ENCODE peak calls at places on chromosome 5, in ten cellular contexts. Z is posterior cingulate gyrus; E is activated naive CD4-positive, alpha-beta T cell treated with anti-CD3 and anti-CD28 coated beads, Interleukin-2, amount 50 U/mL, for 16 hours; B is stimulated activated CD4-positive, alpha-beta T cell treated with anti-CD3 and anti-CD28 coated beads, Interleukin-1b, Interleukin-23, amount 100 ng/mL, for 1 hour; K is T-helper 2 cell treated with Interferon-gamma antibody and Interleukin-4, amounts not matched to agents 5 μg/mL and 100 μg/mL, for 36 hours; V is NCI-H2081; J is iPS-NIHi11; N is NCI-H1092 treated with DMSO at 0.1 percent for 48 hours; X is colonic mucosa; P is activated effector memory CD4-positive, alpha-beta T cell treated with Interleukin-2 at 50 U/mL for 16 hours. A is an unnamed sample.
A peak's percentile ranks its signal among the peaks of the same experiment; 100 is the strongest.

GRCh38 chr5:143401846-143402463 is 1.5 kb downstream of the NR3C1 start:
- DNase-seq in Z (no peak), E (no peak), B (no peak), K (peak; percentile 32), V (no peak), J (no peak), N (peak; percentile 44), X (no peak), P (no peak), A (no peak)

GRCh38 chr5:120504057-120504456 is 40.0 kb downstream of the PRR16 start:
- DNase-seq in Z (no peak), E (no peak), B (no peak), K (no peak), V (no peak), J (no peak), N (no peak), X (no peak), P (no peak), A (no peak)

GRCh38 chr5:39566891-39567290 is 142.1 kb upstream of the DAB2 start:
- DNase-seq in Z (no peak), E (no peak), B (no peak), K (no peak), V (no peak), J (no peak), N (no peak), X (no peak), P (no peak), A (no peak)

GRCh38 chr5:53381-54174 is 38.4 kb upstream of the PLEKHG4B start:
- DNase-seq in Z (no peak), E (peak; percentile 42), B (no peak), K (peak; percentile 25), V (peak; percentile 95), J (peak; percentile 90), N (peak; percentile 59), X (no peak), P (no peak), A (no peak)

GRCh38 chr5:109880907-109881685 is 191.4 kb downstream of the MAN2A1 start:
- DNase-seq in Z (peak; percentile 76), E (no peak), B (no peak), K (no peak), V (no peak), J (no peak), N (peak; percentile 58), X (no peak), P (no peak), A (no peak)

GRCh38 chr5:181052526-181052927 is 12.5 kb downstream of the BTNL9 start:
- DNase-seq in Z (no peak), E (peak; percentile 24), B (no peak), K (no peak), V (no peak), J (no peak), N (no peak), X (no peak), P (no peak), A (no peak)

GRCh38 chr5:89597878-89598277 is 714.9 kb upstream of the MEF2C start:
- DNase-seq in Z (no peak), E (no peak), B (no peak), K (no peak), V (no peak), J (no peak), N (no peak), X (no peak), P (no peak), A (no peak)

GRCh38 chr5:35659556-35659955 is 41.9 kb downstream of the SPEF2 start:
- DNase-seq in Z (no peak), E (no peak), B (no peak), K (no peak), V (no peak), J (no peak), N (no peak), X (no peak), P (no peak), A (no peak)

GRCh38 chr5:141514330-141515111 is 25.6 kb downstream of the PCDHGC5 start:
- DNase-seq in Z (no peak), E (no peak), B (no peak), K (no peak), V (no peak), J (peak; percentile 76), N (no peak), X (no peak), P (no peak), A (peak; percentile 52)

GRCh38 chr5:168916852-168917251 is 337.7 kb upstream of the PANK3 start:
- DNase-seq in Z (no peak), E (no peak), B (no peak), K (no peak), V (no peak), J (no peak), N (no peak), X (no peak), P (no peak), A (no peak)

GRCh38 chr5:140383300-140383699 is 18.3 kb upstream of the ANKHD1 start:
- DNase-seq in Z (no peak), E (no peak), B (no peak), K (no peak), V (no peak), J (no peak), N (no peak), X (peak; percentile 55), P (no peak), A (no peak)

GRCh38 chr5:147168578-147169327 is 66.1 kb upstream of the STK32A start:
- DNase-seq in Z (no peak), E (no peak), B (no peak), K (no peak), V (no peak), J (no peak), N (no peak), X (no peak), P (no peak), A (no peak)

GRCh38 chr5:34626036-34626435 is 30.1 kb upstream of the RAI14 start:
- DNase-seq in Z (no peak), E (no peak), B (no peak), K (no peak), V (no peak), J (no peak), N (no peak), X (no peak), P (no peak), A (no peak)

GRCh38 chr5:173441053-173441628 is 112.9 kb upstream of the STC2 start:
- DNase-seq in Z (no peak), E (no peak), B (no peak), K (no peak), V (no peak), J (no peak), N (no peak), X (no peak), P (no peak), A (no peak)

GRCh38 chr5:74311961-74312360 is 328.6 kb downstream of the ENC1 start:
- DNase-seq in Z (no peak), E (no peak), B (no peak), K (no peak), V (no peak), J (no peak), N (no peak), X (no peak), P (no peak), A (no peak)

GRCh38 chr5:83551826-83552225 is 80.3 kb downstream of the VCAN start:
- DNase-seq in Z (no peak), E (no peak), B (no peak), K (no peak), V (no peak), J (no peak), N (no peak), X (no peak), P (no peak), A (no peak)

GRCh38 chr5:142253938-142254895 is 70.6 kb downstream of the SPRY4 start:
- DNase-seq in Z (no peak), E (no peak), B (no peak), K (no peak), V (no peak), J (no peak), N (no peak), X (no peak), P (no peak), A (no peak)

GRCh38 chr5:53994148-53994547 is 316.2 kb downstream of the ARL15 start:
- DNase-seq in Z (no peak), E (no peak), B (no peak), K (no peak), V (no peak), J (no peak), N (no peak), X (no peak), P (no peak), A (no peak)

GRCh38 chr5:16787278-16787677 is 148.8 kb downstream of the MYO10 start:
- DNase-seq in Z (no peak), E (no peak), B (no peak), K (no peak), V (peak; percentile 88), J (no peak), N (peak; percentile 34), X (no peak), P (no peak), A (no peak)

GRCh38 chr5:154311362-154311761 is 120.8 kb downstream of the GALNT10 start:
- DNase-seq in Z (no peak), E (peak; percentile 18), B (no peak), K (no peak), V (no peak), J (no peak), N (no peak), X (no peak), P (no peak), A (no peak)

GRCh38 chr5:150261231-150261630 is 28.3 kb downstream of the CAMK2A start:
- DNase-seq in Z (no peak), E (no peak), B (no peak), K (no peak), V (no peak), J (no peak), N (no peak), X (no peak), P (no peak), A (no peak)

GRCh38 chr5:61245486-61245885 is 83.2 kb upstream of the SMIM15 start:
- DNase-seq in Z (no peak), E (no peak), B (no peak), K (no peak), V (peak; percentile 54), J (no peak), N (no peak), X (peak; percentile 54), P (no peak), A (no peak)

GRCh38 chr5:172078027-172078426 is 71.6 kb upstream of the FBXW11 start:
- DNase-seq in Z (no peak), E (no peak), B (no peak), K (no peak), V (no peak), J (no peak), N (no peak), X (peak; percentile 53), P (no peak), A (no peak)

GRCh38 chr5:159736844-159737243 is 179.4 kb upstream of the ADRA1B start:
- DNase-seq in Z (no peak), E (no peak), B (no peak), K (no peak), V (no peak), J (no peak), N (no peak), X (no peak), P (no peak), A (no peak)

GRCh38 chr5:84381501-84382362 is 2.9 kb downstream of the EDIL3 start:
- DNase-seq in Z (no peak), E (no peak), B (no peak), K (no peak), V (no peak), J (no peak), N (no peak), X (peak; percentile 35), P (no peak), A (no peak)

GRCh38 chr5:179142434-179143198 is 82.4 kb downstream of the ZNF354C start:
- DNase-seq in Z (peak; percentile 8), E (peak; percentile 41), B (no peak), K (peak; percentile 32), V (no peak), J (no peak), N (no peak), X (no peak), P (no peak), A (no peak)

GRCh38 chr5:13278148-13278547 is 666.3 kb downstream of the DNAH5 start:
- DNase-seq in Z (no peak), E (no peak), B (no peak), K (no peak), V (peak; percentile 12), J (peak; percentile 7), N (no peak), X (no peak), P (no peak), A (no peak)

GRCh38 chr5:128455861-128456361 is 82.1 kb downstream of the FBN2 start:
- DNase-seq in Z (peak; percentile 63), E (no peak), B (no peak), K (no peak), V (no peak), J (no peak), N (no peak), X (no peak), P (no peak), A (no peak)

A was measured in GOT3.